ENCODE peak calls at places on chromosome 13, in four cellular contexts. X is IMR-90, W is heart right ventricle, N is mesothelial cell of epicardium. T is an unnamed sample.

GRCh38 chr13:48302920-48303330 is 626 bp upstream of the RB1 start:
- DNase-seq in N (no peak), W (no peak), X (peak), T (no peak)

GRCh38 chr13:43783820-43784219 is 3.0 kb downstream of the ENOX1 start:
- DNase-seq in X (peak), W (peak), N (no peak), T (no peak)

GRCh38 chr13:60139272-60139671 is 24.5 kb downstream of the DIAPH3 start:
- DNase-seq in N (no peak), X (peak), W (no peak), T (no peak)

GRCh38 chr13:21812192-21812626 is 141.3 kb downstream of the FGF9 start:
- DNase-seq in W (no peak), N (peak), X (no peak), T (no peak)

GRCh38 chr13:23609414-23610186 is 39.4 kb downstream of the TNFRSF19 start:
- DNase-seq in X (peak), N (no peak), W (peak), T (no peak)

GRCh38 chr13:26964278-26965057 is 203.9 kb upstream of the GPR12 start:
- DNase-seq in N (no peak), W (peak), X (peak), T (no peak)

GRCh38 chr13:21069561-21070004 is 8.2 kb upstream of the LATS2 start:
- DNase-seq in W (no peak), N (no peak), X (peak), T (no peak)

GRCh38 chr13:113776231-113777125 is 17.5 kb downstream of the TMEM255B start:
- DNase-seq in N (no peak), X (no peak), W (no peak), T (no peak)

GRCh38 chr13:79311456-79311855 is 94.6 kb downstream of the RBM26 start:
- DNase-seq in X (peak), N (no peak), W (no peak), T (no peak)

GRCh38 chr13:20492641-20493040 is 33.0 kb downstream of the CRYL1 start:
- DNase-seq in W (no peak), N (no peak), X (peak), T (peak)

GRCh38 chr13:20197361-20197834 is 4.7 kb upstream of the GJB2 start:
- DNase-seq in X (peak), W (no peak), N (no peak), T (no peak)

GRCh38 chr13:114124921-114125320 is 7.5 kb downstream of the RASA3 start:
- DNase-seq in X (peak), W (no peak), N (no peak), T (no peak)

GRCh38 chr13:59658736-59659330 is 504.9 kb downstream of the DIAPH3 start:
- DNase-seq in X (no peak), W (no peak), N (no peak), T (no peak)

GRCh38 chr13:111337206-111337605 is 16.8 kb downstream of the TEX29 start:
- DNase-seq in N (no peak), X (peak), W (peak), T (no peak)

GRCh38 chr13:50697746-50698526 is 145.6 kb downstream of the DLEU7 start:
- DNase-seq in N (no peak), W (no peak), X (no peak), T (no peak)

GRCh38 chr13:33262997-33263396 is 22.6 kb downstream of the STARD13 start:
- DNase-seq in X (no peak), W (no peak), N (no peak), T (no peak)
- TF ChIP-seq CTCF in X (peak), W (no peak), N (no peak), T (no peak)

DNA sequence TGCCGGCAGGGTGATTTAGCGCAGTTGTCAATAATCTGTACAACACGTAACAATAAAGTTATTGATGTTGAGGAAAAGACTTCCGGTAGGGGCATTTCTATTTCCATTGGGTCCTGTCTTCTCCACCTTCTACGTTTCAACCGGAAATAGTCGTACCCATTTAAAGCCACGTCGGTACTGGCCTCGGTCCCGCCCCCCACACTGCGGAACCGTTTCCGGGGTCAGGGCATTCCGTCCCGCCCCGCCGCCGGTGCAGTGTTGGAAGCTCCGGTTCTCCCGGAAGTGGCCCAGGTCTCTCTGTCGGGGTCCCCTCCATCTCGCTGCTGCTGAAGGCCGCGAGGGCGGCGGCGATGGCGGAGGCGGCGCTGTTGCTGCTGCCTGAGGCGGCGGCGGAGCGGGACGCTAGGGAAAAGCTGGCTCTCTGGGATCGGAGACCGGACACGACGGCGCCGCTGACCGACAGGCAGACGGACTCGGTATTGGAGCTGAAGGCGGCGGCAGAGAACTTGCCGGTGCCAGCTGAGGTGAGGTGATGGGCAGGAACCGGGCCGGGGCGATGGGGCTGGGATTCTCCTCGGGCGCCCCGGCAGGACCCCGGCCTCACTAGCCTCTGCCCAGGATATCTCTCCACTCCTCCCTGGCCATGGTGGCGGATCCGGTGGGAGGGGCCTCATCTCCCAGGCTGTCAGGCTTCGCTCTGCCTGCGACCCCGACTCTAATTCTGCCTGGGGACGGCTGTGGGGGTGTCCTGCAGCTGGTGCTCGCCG is at the start of gene COG3:
- DNase-seq in X (peak), W (peak), N (peak), T (peak)
- TF ChIP-seq CTCF in X (peak), W (peak), N (no peak), T (peak)

GRCh38 chr13:41941174-41941573 is 19.7 kb downstream of the VWA8 start:
- DNase-seq in N (no peak), X (peak), W (no peak), T (no peak)
- TF ChIP-seq CTCF in N (no peak), X (no peak), W (no peak), T (no peak)

DNA sequence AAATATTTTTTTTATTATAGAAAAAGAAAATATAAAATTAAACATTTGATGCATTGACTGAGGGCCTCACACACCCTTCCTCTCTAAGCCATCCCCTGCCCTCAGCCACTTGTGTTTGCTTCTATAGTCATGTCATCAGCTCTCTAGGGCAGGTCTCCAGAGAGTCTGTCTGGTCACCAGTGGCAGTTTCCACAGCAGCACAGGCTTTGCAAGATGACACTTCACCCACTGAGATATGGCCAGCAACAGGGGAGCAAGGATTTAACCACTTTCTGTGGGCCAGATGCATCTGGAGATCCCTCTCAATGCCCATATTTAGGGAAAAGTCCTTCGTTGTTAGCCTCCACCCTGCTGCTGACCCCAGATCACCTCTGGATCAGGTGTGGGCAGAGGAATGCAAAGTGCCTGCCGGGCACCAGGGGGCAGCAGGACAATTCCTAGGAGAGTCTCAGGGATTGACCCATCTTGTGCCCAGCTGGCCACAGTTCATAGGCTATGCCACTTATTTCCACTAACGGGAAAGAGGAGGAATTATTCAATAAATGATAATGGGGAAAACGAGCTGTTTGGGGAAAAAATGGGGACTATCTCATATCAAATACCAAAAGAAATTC is 4.8 kb downstream of the ABCC4 start:
- DNase-seq in W (peak), N (no peak), X (no peak), T (peak)
- TF ChIP-seq CTCF in W (peak), N (peak), X (peak), T (peak)

GRCh38 chr13:89678722-89679121 is 1668.8 kb upstream of the MIR17HG start:
- DNase-seq in W (no peak), N (no peak), X (no peak), T (no peak)

GRCh38 chr13:89673789-89674311 is 1673.6 kb upstream of the MIR17HG start:
- DNase-seq in X (no peak), N (no peak), W (no peak), T (no peak)
- TF ChIP-seq CTCF in X (no peak), N (no peak), W (no peak), T (no peak)

GRCh38 chr13:93004919-93005318 is 221.7 kb upstream of the GPC6 start:
- DNase-seq in W (no peak), X (peak), N (no peak), T (no peak)
- TF ChIP-seq CTCF in W (no peak), X (no peak), N (no peak), T (peak)

DNA sequence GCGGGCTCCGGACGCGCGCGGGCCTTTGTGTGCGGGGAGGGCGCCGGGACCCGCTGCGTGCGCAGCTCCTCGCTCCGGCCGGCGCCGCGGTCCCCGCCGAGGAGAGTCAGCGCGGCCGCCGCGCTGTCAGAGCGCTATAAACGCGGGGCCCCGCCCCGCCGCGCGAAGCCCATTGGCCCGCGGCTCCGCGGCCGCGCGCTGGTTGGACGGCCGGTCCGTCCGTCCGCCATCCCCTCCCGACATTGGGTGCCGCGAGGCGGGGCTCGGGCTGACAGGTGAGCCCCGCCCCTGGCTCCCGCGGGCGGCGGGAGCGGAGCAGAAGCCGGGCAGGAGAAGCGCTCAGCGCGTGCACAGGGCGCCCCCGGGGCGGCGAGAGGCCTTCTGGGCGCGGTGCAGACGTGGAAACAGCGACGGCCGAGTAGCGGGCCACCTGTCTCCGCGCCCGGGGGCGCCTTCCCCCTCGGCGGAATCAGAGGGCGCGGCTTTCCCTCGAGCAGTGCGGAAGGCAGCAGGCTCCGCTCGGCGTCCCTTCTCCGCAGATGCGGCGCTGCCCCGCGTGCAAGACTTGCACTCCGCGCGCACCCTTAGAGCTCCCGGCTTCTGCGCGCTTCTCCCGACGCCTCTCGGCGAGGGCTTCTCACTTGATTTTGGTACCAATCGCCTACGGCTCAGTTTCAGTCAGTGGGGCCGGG is at the start of gene EFNB2:
- DNase-seq in N (peak), W (peak), X (peak), T (peak)
- TF ChIP-seq CTCF in N (no peak), W (no peak), X (peak), T (no peak)

DNA sequence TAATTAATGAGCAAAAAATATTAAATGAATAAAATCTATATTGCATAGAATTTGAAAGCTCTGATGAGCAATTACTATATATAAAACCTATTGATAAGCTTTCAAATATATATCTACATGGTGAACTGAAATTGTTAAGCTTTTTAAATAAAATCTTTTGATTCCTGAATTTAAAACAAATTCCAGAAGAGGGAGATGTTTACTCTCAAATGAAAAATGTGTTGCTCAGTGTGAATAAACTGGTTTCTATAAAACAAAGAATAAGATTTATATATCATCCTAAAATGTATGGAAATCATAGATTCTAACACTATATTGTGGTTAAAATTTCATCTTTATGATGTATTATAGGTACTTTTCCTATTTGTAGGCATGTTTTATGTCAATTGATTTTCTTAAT is 171.5 kb upstream of the SLITRK6 start:
- DNase-seq in X (no peak), W (no peak), N (no peak), T (no peak)
- TF ChIP-seq CTCF in X (peak), W (peak), N (peak), T (peak)